ENCODE peak calls at places on chromosomes 13 and 19, in five cellular contexts. F is right atrium auricular region, T is astrocyte of the spinal cord, M is iPS-NIHi11, N is neuronal stem cell. X is an unnamed sample.

GRCh38 chr19:35513231-35513974 is at the start of gene DMKN:
- DNase-seq in F (peak), T (no peak), M (peak), N (no peak), X (no peak)

GRCh38 chr19:10290439-10290875 is 705 bp downstream of the ICAM5 start:
- DNase-seq in F (no peak), T (no peak), M (no peak), N (no peak), X (no peak)

GRCh38 chr19:3570619-3571018 is 2.1 kb upstream of the HMG20B start:
- DNase-seq in F (no peak), T (no peak), M (no peak), N (no peak), X (no peak)

GRCh38 chr13:27977476-27978300 is 8.6 kb upstream of the CDX2 start:
- DNase-seq in F (no peak), T (no peak), M (no peak), N (no peak), X (peak)

GRCh38 chr13:61898207-61898606 is 482.6 kb upstream of the PCDH20 start:
- DNase-seq in F (no peak), T (no peak), M (no peak), N (no peak), X (no peak)

GRCh38 chr13:82565191-82565590 is 1317.1 kb downstream of the SLITRK1 start:
- DNase-seq in F (no peak), T (no peak), M (no peak), N (no peak), X (no peak)

GRCh38 chr19:44051654-44052402 is at the start of gene ZNF223:
- DNase-seq in F (peak), T (peak), M (peak), N (peak), X (peak)

GRCh38 chr13:101916108-101916757 is 463.8 kb downstream of the ITGBL1 start:
- DNase-seq in F (no peak), T (peak), M (peak), N (peak), X (peak)

GRCh38 chr13:43880451-43880850 is 747 bp downstream of the LACC1 start:
- DNase-seq in F (no peak), T (no peak), M (no peak), N (no peak), X (peak)

GRCh38 chr13:113853518-113854237 is 10.2 kb downstream of the GAS6 start:
- DNase-seq in F (peak), T (peak), M (peak), N (no peak), X (peak)

GRCh38 chr19:52034051-52034728 is 6.0 kb upstream of the ZNF614 start:
- DNase-seq in F (no peak), T (peak), M (no peak), N (no peak), X (no peak)

GRCh38 chr13:98411617-98412310 is 165.1 kb downstream of the STK24 start:
- DNase-seq in F (peak), T (no peak), M (no peak), N (no peak), X (peak)

GRCh38 chr19:47341734-47342133 is 7.4 kb upstream of the DHX34 start:
- DNase-seq in F (no peak), T (no peak), M (no peak), N (no peak), X (no peak)

GRCh38 chr19:19098084-19098702 is 34.4 kb downstream of the SLC25A42 start:
- DNase-seq in F (no peak), T (no peak), M (no peak), N (no peak), X (no peak)

GRCh38 chr13:33787051-33787591 is 30.8 kb upstream of the RFC3 start:
- DNase-seq in F (no peak), T (peak), M (no peak), N (no peak), X (no peak)

GRCh38 chr13:111898956-111899713 is 167.8 kb upstream of the SOX1 start:
- DNase-seq in F (peak), T (no peak), M (no peak), N (no peak), X (no peak)

GRCh38 chr13:69423844-69424243 is 683.8 kb upstream of the ATXN8OS start:
- DNase-seq in F (no peak), T (no peak), M (no peak), N (no peak), X (no peak)

GRCh38 chr19:55383789-55384575 is at the start of gene TMEM238:
- DNase-seq in F (no peak), T (peak), M (peak), N (peak), X (peak)

GRCh38 chr19:7505288-7505681 is 10.6 kb upstream of the ZNF358 start:
- DNase-seq in F (no peak), T (no peak), M (no peak), N (no peak), X (no peak)

GRCh38 chr13:44399045-44399444 is 25.4 kb downstream of the SERP2 start:
- DNase-seq in F (no peak), T (no peak), M (no peak), N (no peak), X (no peak)

GRCh38 chr13:60114499-60115028 is 49.2 kb downstream of the DIAPH3 start:
- DNase-seq in F (no peak), T (no peak), M (no peak), N (no peak), X (no peak)

GRCh38 chr19:18433039-18433691 is 4.8 kb downstream of the ISYNA1 start:
- DNase-seq in F (no peak), T (no peak), M (peak), N (no peak), X (peak)

GRCh38 chr13:58056411-58056810 is 424.9 kb downstream of the PCDH17 start:
- DNase-seq in F (no peak), T (no peak), M (no peak), N (no peak), X (no peak)

GRCh38 chr13:36778083-36778671 is 40.8 kb upstream of the RFXAP start:
- DNase-seq in F (no peak), T (peak), M (peak), N (peak), X (peak)

GRCh38 chr13:71303144-71303543 is 563.9 kb downstream of the DACH1 start:
- DNase-seq in F (no peak), T (no peak), M (no peak), N (no peak), X (peak)

GRCh38 chr13:95710313-95710712 is 33.4 kb downstream of the DNAJC3 start:
- DNase-seq in F (no peak), T (peak), M (no peak), N (no peak), X (no peak)

GRCh38 chr13:57045816-57046691 is 94.7 kb upstream of the PRR20A start:
- DNase-seq in F (no peak), T (no peak), M (no peak), N (no peak), X (peak)

GRCh38 chr13:73939071-73939380 is 195.2 kb downstream of the KLF12 start:
- DNase-seq in F (no peak), T (no peak), M (no peak), N (no peak), X (no peak)

GRCh38 chr13:40215747-40216146 is 450.7 kb downstream of the FOXO1 start:
- DNase-seq in F (no peak), T (no peak), M (no peak), N (no peak), X (no peak)

GRCh38 chr13:31072041-31072440 is 89.7 kb downstream of the HSPH1 start:
- DNase-seq in F (no peak), T (peak), M (no peak), N (no peak), X (no peak)

GRCh38 chr13:31236211-31236786 is 36.5 kb downstream of the B3GLCT start:
- DNase-seq in F (no peak), T (peak), M (peak), N (peak), X (peak)

GRCh38 chr13:29969286-29969685 is 118.9 kb upstream of the UBL3 start:
- DNase-seq in F (no peak), T (peak), M (no peak), N (no peak), X (no peak)

GRCh38 chr13:98910501-98910951 is 67.3 kb downstream of the DOCK9 start:
- DNase-seq in F (no peak), T (peak), M (no peak), N (no peak), X (no peak)

GRCh38 chr13:33639158-33639557 is 178.8 kb upstream of the RFC3 start:
- DNase-seq in F (peak), T (no peak), M (no peak), N (no peak), X (peak)

GRCh38 chr19:50046649-50047503 is 21.1 kb downstream of the ZNF473 start:
- DNase-seq in F (peak), T (no peak), M (peak), N (no peak), X (peak)